ENCODE peak calls at places on chromosomes 1 and 21, in six cellular contexts. R is skeletal muscle cell; S is lower leg skin; M is neuronal stem cell; N is CD4-positive, CD25-positive, alpha-beta regulatory T cell; Q is OCI-LY7. P is an unnamed sample.

GRCh38 chr1:155001438-155001687 is 1.2 kb upstream of the ZBTB7B start:
- DNase-seq in N (no peak), Q (no peak), R (no peak), S (no peak), M (no peak), P (no peak)

GRCh38 chr1:165383067-165383466 is 26.6 kb upstream of the LMX1A start:
- DNase-seq in S (peak; percentile 55), M (no peak), R (peak; percentile 60), Q (no peak), N (no peak), P (no peak)

GRCh38 chr1:183194527-183195145 is 8.6 kb downstream of the LAMC2 start:
- DNase-seq in N (no peak), Q (no peak), R (no peak), M (no peak), S (no peak), P (peak; percentile 89)

GRCh38 chr1:225366552-225366951 is 61.3 kb downstream of the LBR start:
- DNase-seq in N (no peak), Q (no peak), S (no peak), M (no peak), R (no peak), P (no peak)

GRCh38 chr1:32801096-32801713 is 16.0 kb downstream of the YARS1 start:
- DNase-seq in S (no peak), R (no peak), M (no peak), N (peak; percentile 33), Q (no peak), P (peak; percentile 79)

GRCh38 chr1:74753104-74753503 is 20.2 kb downstream of the TYW3 start:
- DNase-seq in Q (no peak), S (no peak), M (no peak), R (no peak), N (no peak), P (no peak)

GRCh38 chr1:217528271-217528670 is 102.6 kb downstream of the GPATCH2 start:
- DNase-seq in R (no peak), M (no peak), Q (no peak), S (no peak), N (no peak), P (no peak)

GRCh38 chr1:2975466-2976179 is 45.6 kb upstream of the ACTRT2 start:
- DNase-seq in Q (no peak), S (no peak), N (no peak), M (no peak), R (no peak), P (no peak)

GRCh38 chr1:158248122-158248521 is 6.1 kb upstream of the CD1A start:
- DNase-seq in N (peak; percentile 19), S (peak; percentile 46), Q (peak; percentile 81), R (no peak), M (no peak), P (peak; percentile 99)

GRCh38 chr1:82762829-82763532 is 962.2 kb downstream of the ADGRL2 start:
- DNase-seq in N (no peak), M (no peak), Q (no peak), R (no peak), S (no peak), P (no peak)

GRCh38 chr21:32304998-32305397 is 6.3 kb downstream of the MRAP start:
- DNase-seq in N (no peak), Q (no peak), M (no peak), S (no peak), R (no peak), P (no peak)

GRCh38 chr1:24978383-24979032 is 48.4 kb upstream of the RUNX3 start:
- DNase-seq in M (no peak), N (no peak), S (no peak), R (no peak), Q (no peak), P (no peak)

GRCh38 chr1:24984300-24984699 is 54.2 kb upstream of the RUNX3 start:
- DNase-seq in S (no peak), Q (no peak), R (no peak), N (no peak), M (no peak), P (no peak)

GRCh38 chr1:24981632-24982007 is 51.5 kb upstream of the RUNX3 start:
- DNase-seq in M (no peak), N (no peak), S (no peak), Q (no peak), R (no peak), P (peak; percentile 40)

GRCh38 chr1:24983006-24983680 is 53.1 kb upstream of the RUNX3 start:
- DNase-seq in S (no peak), N (no peak), Q (no peak), R (no peak), M (no peak), P (no peak)

GRCh38 chr1:24980836-24981631 is 51.0 kb upstream of the RUNX3 start:
- DNase-seq in R (no peak), M (no peak), N (no peak), S (no peak), Q (no peak), P (no peak)
- H3K4me3 ChIP-seq in R (no peak overlapping the region), M (no peak overlapping the region), N (no peak overlapping the region), S (no peak overlapping the region), Q (no peak overlapping the region), P (no peak overlapping the region)

GRCh38 chr1:234841710-234842231 is 231.8 kb upstream of the IRF2BP2 start:
- DNase-seq in N (no peak), M (no peak), S (peak; percentile 50), Q (peak; percentile 54), R (no peak), P (no peak)
- H3K4me3 ChIP-seq in N (peak overlapping the region; percentile 56), M (no peak overlapping the region), S (no peak overlapping the region), Q (no peak overlapping the region), R (no peak overlapping the region), P (no peak overlapping the region)

GRCh38 chr1:46442317-46443161 is 47.1 kb upstream of the DMBX1 start:
- DNase-seq in Q (peak; percentile 70), R (peak; percentile 16), S (peak; percentile 42), N (peak; percentile 60), M (peak; percentile 87), P (peak; percentile 63)
- H3K4me3 ChIP-seq in Q (no peak overlapping the region), R (peak overlapping the region; percentile 35), S (no peak overlapping the region), N (peak overlapping the region; percentile 73), M (peak overlapping the region; percentile 55), P (peak overlapping the region; percentile 48)

GRCh38 chr1:160612613-160613218 is 33.4 kb upstream of the CD84 start:
- DNase-seq in R (no peak), Q (no peak), N (no peak), M (no peak), S (no peak), P (no peak)
- H3K4me3 ChIP-seq in R (no peak overlapping the region), Q (no peak overlapping the region), N (no peak overlapping the region), M (no peak overlapping the region), S (no peak overlapping the region), P (no peak overlapping the region)

GRCh38 chr1:168959382-168959781 is 147.1 kb upstream of the ATP1B1 start:
- DNase-seq in S (no peak), Q (no peak), N (no peak), M (no peak), R (no peak), P (no peak)
- H3K4me3 ChIP-seq in S (no peak overlapping the region), Q (no peak overlapping the region), N (no peak overlapping the region), M (no peak overlapping the region), R (no peak overlapping the region), P (no peak overlapping the region)

GRCh38 chr1:21332691-21333449 is 42.6 kb upstream of the ECE1 start:
- DNase-seq in S (no peak), R (no peak), M (no peak), N (no peak), Q (no peak), P (no peak)

GRCh38 chr1:21333824-21334213 is 43.6 kb upstream of the ECE1 start:
- DNase-seq in N (no peak), M (no peak), Q (no peak), R (no peak), S (no peak), P (no peak)

GRCh38 chr1:21335088-21335678 is 44.9 kb upstream of the ECE1 start:
- DNase-seq in N (no peak), Q (no peak), M (no peak), R (no peak), S (no peak), P (no peak)

GRCh38 chr1:21335750-21336168 is 45.5 kb upstream of the ECE1 start:
- DNase-seq in Q (no peak), N (no peak), M (no peak), S (no peak), R (no peak), P (no peak)

DNA sequence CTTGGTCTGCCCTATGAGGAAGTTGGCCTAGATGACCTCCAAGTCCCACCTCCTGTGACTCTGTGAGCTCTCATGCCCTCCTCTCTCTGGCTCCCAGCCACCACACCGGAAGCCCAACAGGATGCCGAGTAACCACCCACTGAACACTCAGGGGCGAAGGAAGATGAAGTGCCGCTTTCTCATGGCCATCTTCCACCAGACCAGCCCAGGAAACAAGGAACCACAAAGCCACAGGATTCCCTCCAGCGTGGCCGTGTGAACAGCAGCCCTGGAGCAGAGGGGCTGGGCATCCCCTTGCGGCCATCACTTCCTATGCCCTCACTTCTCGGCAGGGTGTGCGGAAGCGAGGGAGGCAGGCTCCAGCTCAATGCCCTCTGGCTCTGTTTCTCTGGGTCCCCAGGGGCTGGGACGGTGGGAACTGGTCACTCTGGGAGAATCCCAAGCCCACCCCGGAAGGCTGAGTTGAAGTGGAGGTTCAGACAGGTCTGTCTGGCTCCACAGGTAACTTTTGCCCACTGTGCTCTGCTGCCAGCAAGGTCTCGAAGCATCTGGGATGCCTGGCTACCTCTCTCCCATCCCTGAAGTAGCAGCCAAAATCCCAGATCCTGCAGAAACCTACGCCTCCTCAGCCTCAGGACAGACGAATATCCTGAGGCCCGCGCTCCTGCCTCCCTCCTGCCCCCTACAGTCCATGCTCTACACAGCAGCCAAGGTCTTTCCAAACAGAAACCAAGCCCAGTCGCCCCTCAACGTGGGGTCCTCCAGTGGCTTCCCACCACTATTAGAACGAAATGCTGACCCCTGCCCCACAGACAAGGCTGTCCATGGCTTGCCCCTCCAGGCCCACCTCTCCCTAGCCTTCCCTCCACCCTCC is 44.2 kb upstream of the ECE1 start:
- DNase-seq in S (peak; percentile 77), M (no peak), Q (peak; percentile 88), N (peak; percentile 82), R (no peak), P (peak; percentile 87)
- H3K4me3 ChIP-seq in S (no peak overlapping the region), M (no peak overlapping the region), Q (peak overlapping the region; percentile 64), N (peak overlapping the region; percentile 77), R (peak overlapping the region; percentile 23), P (peak overlapping the region; percentile 55)

GRCh38 chr1:233587958-233588799 is 25.7 kb upstream of the KCNK1 start:
- DNase-seq in R (no peak), Q (no peak), S (no peak), M (peak; percentile 33), N (no peak), P (no peak)
- H3K4me3 ChIP-seq in R (no peak overlapping the region), Q (no peak overlapping the region), S (no peak overlapping the region), M (peak overlapping the region; percentile 62), N (no peak overlapping the region), P (no peak overlapping the region)

DNA sequence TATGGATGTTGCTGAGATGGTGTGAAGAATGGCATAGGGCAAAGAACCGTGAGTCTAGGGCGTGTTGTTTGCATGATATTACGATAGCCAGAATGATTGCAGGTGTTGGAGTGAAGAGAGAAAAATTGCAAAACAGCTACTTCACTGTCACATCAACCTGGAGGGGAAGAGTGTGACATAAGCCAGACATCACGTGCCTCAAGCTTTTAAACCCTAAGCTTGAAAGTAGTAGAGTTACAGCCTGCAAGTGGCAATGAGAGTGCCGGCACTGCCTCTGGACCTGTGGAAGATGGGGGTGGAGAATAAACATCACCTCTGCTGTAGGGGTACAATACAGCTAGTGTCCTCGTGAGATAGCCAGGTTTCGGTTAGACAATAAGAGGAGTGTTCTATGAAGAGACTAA is 11.1 kb downstream of the EEIG2 start:
- DNase-seq in R (no peak), M (no peak), Q (no peak), S (no peak), N (no peak), P (no peak)
- H3K4me3 ChIP-seq in R (no peak overlapping the region), M (no peak overlapping the region), Q (no peak overlapping the region), S (no peak overlapping the region), N (no peak overlapping the region), P (no peak overlapping the region)

GRCh38 chr21:41428311-41428710 is 2.3 kb downstream of the MX1 start:
- DNase-seq in N (no peak), S (no peak), Q (no peak), R (no peak), M (no peak), P (no peak)
- H3K4me3 ChIP-seq in N (no peak overlapping the region), S (no peak overlapping the region), Q (no peak overlapping the region), R (no peak overlapping the region), M (no peak overlapping the region), P (no peak overlapping the region)

P was measured in Jurkat, Clone E6-1.